ENCODE peak calls at places on chromosomes 7 and 10, in seven cellular contexts. E is hepatocyte, J is GM12891, K is GM20000, N is small intestine, S is mesenchymal stem cell, X is EH. F is an unnamed sample.

GRCh38 chr10:18254692-18255091 is 114.5 kb downstream of the CACNB2 start:
- DNase-seq in E (no peak), J (no peak), K (no peak), N (no peak), S (no peak), X (no peak), F (no peak)

GRCh38 chr10:69413221-69413865 is 3.4 kb downstream of the TACR2 start:
- DNase-seq in E (peak; percentile 81), J (peak; percentile 41), K (peak; percentile 69), N (no peak), S (peak; percentile 81), X (peak; percentile 78), F (no peak)

GRCh38 chr10:114685456-114685855 is 27.4 kb upstream of the ABLIM1 start:
- DNase-seq in E (peak; percentile 37), J (no peak), K (no peak), N (peak; percentile 62), S (peak; percentile 15), X (peak; percentile 25), F (no peak)

GRCh38 chr10:1643911-1644810 is 93.2 kb downstream of the ADARB2 start:
- DNase-seq in E (no peak), J (no peak), K (no peak), N (no peak), S (no peak), X (no peak), F (no peak)

GRCh38 chr10:122267849-122268737 is 3.0 kb upstream of the BTBD16 start:
- DNase-seq in E (peak; percentile 71), J (peak; percentile 76), K (peak; percentile 77), N (peak; percentile 69), S (peak; percentile 42), X (peak; percentile 55), F (peak; percentile 66)

GRCh38 chr10:123530166-123530870 is 135.8 kb upstream of the GPR26 start:
- DNase-seq in E (no peak), J (no peak), K (no peak), N (no peak), S (no peak), X (no peak), F (no peak)

GRCh38 chr7:43954524-43955228 is 28.4 kb downstream of the UBE2D4 start:
- DNase-seq in E (peak; percentile 57), J (peak; percentile 36), K (peak; percentile 50), N (peak; percentile 68), S (peak; percentile 71), X (peak; percentile 76), F (no peak)

GRCh38 chr7:31122649-31123058 is 70.5 kb downstream of the ADCYAP1R1 start:
- DNase-seq in E (peak; percentile 86), J (no peak), K (peak; percentile 51), N (peak; percentile 58), S (peak; percentile 85), X (peak; percentile 83), F (no peak)

GRCh38 chr10:74078037-74078436 is 72.6 kb downstream of the AP3M1 start:
- DNase-seq in E (no peak), J (no peak), K (no peak), N (peak; percentile 44), S (peak; percentile 62), X (peak; percentile 76), F (no peak)

GRCh38 chr7:127532151-127532550 is 53.2 kb downstream of the GCC1 start:
- DNase-seq in E (peak; percentile 15), J (no peak), K (no peak), N (peak; percentile 5), S (no peak), X (no peak), F (no peak)

F was measured in GM12892.